ENCODE peak calls at places on chromosomes 2 and 18, in four cellular contexts. X, Y, P and F are unnamed samples.

GRCh38 chr2:227325824-227326195 is 759 bp downstream of the MFF start:
- DNase-seq in P (peak; percentile 15), Y (peak; percentile 48), X (no peak), F (no peak)

GRCh38 chr2:195560209-195560907 is 96.7 kb upstream of the SLC39A10 start:
- DNase-seq in X (no peak), Y (no peak), P (no peak), F (no peak)

GRCh38 chr2:26054598-26055348 is 20.9 kb downstream of the RAB10 start:
- DNase-seq in X (no peak), P (no peak), Y (no peak), F (no peak)

GRCh38 chr2:170155022-170155722 is 22.8 kb upstream of the MYO3B start:
- DNase-seq in Y (no peak), X (no peak), P (no peak), F (no peak)

GRCh38 chr18:49609416-49610284 is 47.8 kb downstream of the LIPG start:
- DNase-seq in Y (no peak), X (no peak), P (no peak), F (no peak)

GRCh38 chr2:95317665-95318425 is 20.7 kb downstream of the KCNIP3 start:
- DNase-seq in P (no peak), Y (no peak), X (no peak), F (no peak)

GRCh38 chr2:16656784-16657391 is 8.7 kb downstream of the CYRIA start:
- DNase-seq in Y (no peak), X (no peak), P (peak; percentile 56), F (no peak)

GRCh38 chr18:42310956-42311355 is 355.9 kb downstream of the PIK3C3 start:
- DNase-seq in Y (no peak), X (no peak), P (no peak), F (no peak)

GRCh38 chr2:178136321-178137025 is 24.2 kb downstream of the RBM45 start:
- DNase-seq in X (no peak), Y (no peak), P (no peak), F (no peak)